ENCODE peak calls at places on chromosomes 13 and 19, in nine cellular contexts. Y is NCI-H82, E is HTR-8/SVneo, L is RKO, V is DMS 273 treated with DMSO at 0.1 percent for 48 hours, X is retinal pigment epithelial cell, M is ELR, O is cerebellum, Q is iris pigment epithelial cell. I is an unnamed sample.

GRCh38 chr13:20190481-20191310 is 2.0 kb downstream of the GJB2 start:
- DNase-seq in Y (no peak), E (no peak), L (no peak), V (no peak), X (no peak), M (peak), O (no peak), Q (peak), I (no peak)

GRCh38 chr13:20799726-20800416 is 26.1 kb upstream of the EEF1AKMT1 start:
- DNase-seq in Y (no peak), E (no peak), L (peak), V (no peak), X (no peak), M (peak), O (no peak), Q (peak), I (no peak)

GRCh38 chr13:94966380-94966779 is 254.0 kb upstream of the SOX21 start:
- DNase-seq in Y (peak), E (no peak), L (no peak), V (no peak), X (no peak), M (no peak), O (no peak), Q (no peak), I (no peak)

GRCh38 chr13:44895584-44895983 is 93.7 kb downstream of the NUFIP1 start:
- DNase-seq in Y (no peak), E (no peak), L (no peak), V (no peak), X (no peak), M (no peak), O (no peak), Q (no peak), I (no peak)

GRCh38 chr19:49595819-49596404 is 4.9 kb downstream of the PRR12 start:
- DNase-seq in Y (no peak), E (no peak), L (no peak), V (no peak), X (no peak), M (no peak), O (peak), Q (no peak), I (peak)

GRCh38 chr13:43303040-43303729 is 279.8 kb downstream of the DNAJC15 start:
- DNase-seq in Y (peak), E (peak), L (peak), V (peak), X (peak), M (peak), O (peak), Q (peak), I (peak)

GRCh38 chr19:35718345-35719041 is 690 bp downstream of the KMT2B start:
- DNase-seq in Y (peak), E (no peak), L (peak), V (no peak), X (no peak), M (peak), O (no peak), Q (peak), I (no peak)

GRCh38 chr13:92143766-92144165 is 745.3 kb downstream of the GPC5 start:
- DNase-seq in Y (peak), E (no peak), L (peak), V (no peak), X (no peak), M (no peak), O (no peak), Q (no peak), I (no peak)

GRCh38 chr13:97616385-97616784 is 182.4 kb downstream of the RAP2A start:
- DNase-seq in Y (no peak), E (no peak), L (no peak), V (no peak), X (no peak), M (no peak), O (no peak), Q (no peak), I (no peak)

GRCh38 chr13:39350461-39350881 is 252.5 kb downstream of the LHFPL6 start:
- DNase-seq in Y (no peak), E (no peak), L (no peak), V (no peak), X (no peak), M (no peak), O (peak), Q (no peak), I (no peak)

GRCh38 chr13:20495087-20496023 is 30.3 kb downstream of the CRYL1 start:
- DNase-seq in Y (peak), E (peak), L (peak), V (no peak), X (peak), M (peak), O (peak), Q (peak), I (peak)

GRCh38 chr13:37797606-37798005 is 72.0 kb downstream of the TRPC4 start:
- DNase-seq in Y (no peak), E (no peak), L (no peak), V (no peak), X (no peak), M (no peak), O (no peak), Q (no peak), I (no peak)

GRCh38 chr13:27226991-27227390 is 24.4 kb upstream of the RPL21 start:
- DNase-seq in Y (no peak), E (no peak), L (no peak), V (no peak), X (no peak), M (no peak), O (no peak), Q (no peak), I (no peak)

GRCh38 chr13:49539313-49539712 is 43.6 kb downstream of the PHF11 start:
- DNase-seq in Y (peak), E (no peak), L (no peak), V (no peak), X (no peak), M (no peak), O (no peak), Q (peak), I (no peak)

GRCh38 chr13:106738279-106738678 is 170.3 kb upstream of the ARGLU1 start:
- DNase-seq in Y (peak), E (no peak), L (no peak), V (no peak), X (no peak), M (no peak), O (no peak), Q (no peak), I (no peak)

GRCh38 chr13:88376762-88377388 is 705.7 kb downstream of the SLITRK5 start:
- DNase-seq in Y (no peak), E (no peak), L (no peak), V (no peak), X (peak), M (no peak), O (no peak), Q (no peak), I (no peak)

GRCh38 chr19:39481229-39481545 is 549 bp downstream of the TIMM50 start:
- DNase-seq in Y (peak), E (no peak), L (peak), V (no peak), X (no peak), M (peak), O (no peak), Q (no peak), I (no peak)

GRCh38 chr19:4108767-4109625 is 14.9 kb downstream of the MAP2K2 start:
- DNase-seq in Y (no peak), E (no peak), L (no peak), V (no peak), X (no peak), M (no peak), O (no peak), Q (no peak), I (no peak)

GRCh38 chr19:46537136-46538097 is 41.8 kb upstream of the PNMA8B start:
- DNase-seq in Y (peak), E (peak), L (peak), V (no peak), X (no peak), M (peak), O (peak), Q (peak), I (peak)

GRCh38 chr19:16585808-16586476 is 13.7 kb upstream of the SLC35E1 start:
- DNase-seq in Y (no peak), E (no peak), L (no peak), V (no peak), X (no peak), M (peak), O (no peak), Q (no peak), I (no peak)

GRCh38 chr19:13208131-13208963 is 58.1 kb downstream of the IER2 start:
- DNase-seq in Y (no peak), E (no peak), L (no peak), V (no peak), X (no peak), M (peak), O (no peak), Q (peak), I (no peak)

GRCh38 chr19:38294090-38294489 is 10.0 kb upstream of the C19orf33 start:
- DNase-seq in Y (no peak), E (no peak), L (no peak), V (no peak), X (no peak), M (no peak), O (no peak), Q (no peak), I (no peak)

GRCh38 chr19:406121-406711 is 2.7 kb downstream of the C2CD4C start:
- DNase-seq in Y (no peak), E (no peak), L (no peak), V (no peak), X (no peak), M (no peak), O (no peak), Q (no peak), I (no peak)

GRCh38 chr13:110499621-110500281 is 61.8 kb downstream of the RAB20 start:
- DNase-seq in Y (peak), E (no peak), L (peak), V (peak), X (no peak), M (peak), O (no peak), Q (peak), I (no peak)

GRCh38 chr19:33248553-33248953 is 22.9 kb upstream of the SLC7A10 start:
- DNase-seq in Y (no peak), E (no peak), L (no peak), V (no peak), X (no peak), M (no peak), O (no peak), Q (no peak), I (no peak)

GRCh38 chr13:25753976-25754375 is 297.8 kb downstream of the SHISA2 start:
- DNase-seq in Y (no peak), E (no peak), L (no peak), V (no peak), X (no peak), M (no peak), O (no peak), Q (no peak), I (no peak)

GRCh38 chr19:38952395-38953165 is 21.8 kb downstream of the MRPS12 start:
- DNase-seq in Y (peak), E (no peak), L (peak), V (no peak), X (no peak), M (peak), O (no peak), Q (peak), I (peak)

GRCh38 chr13:112978561-112979405 is 9.8 kb downstream of the MCF2L start:
- DNase-seq in Y (no peak), E (no peak), L (no peak), V (no peak), X (no peak), M (no peak), O (no peak), Q (no peak), I (no peak)

GRCh38 chr19:55372316-55373081 is 2.2 kb upstream of the IL11 start:
- DNase-seq in Y (no peak), E (peak), L (no peak), V (no peak), X (no peak), M (peak), O (no peak), Q (no peak), I (peak)

GRCh38 chr19:6066661-6067646 is 43.3 kb downstream of the RFX2 start:
- DNase-seq in Y (peak), E (no peak), L (no peak), V (peak), X (peak), M (peak), O (peak), Q (peak), I (peak)

GRCh38 chr19:14440049-14440448 is 6.9 kb downstream of the PKN1 start:
- DNase-seq in Y (no peak), E (no peak), L (no peak), V (no peak), X (no peak), M (no peak), O (no peak), Q (no peak), I (no peak)

GRCh38 chr13:104477256-104477655 is 1411.0 kb upstream of the SLC10A2 start:
- DNase-seq in Y (no peak), E (no peak), L (no peak), V (no peak), X (no peak), M (peak), O (no peak), Q (peak), I (no peak)

GRCh38 chr13:30908416-30908980 is 2.4 kb downstream of the MEDAG start:
- DNase-seq in Y (no peak), E (peak), L (no peak), V (no peak), X (no peak), M (no peak), O (peak), Q (no peak), I (no peak)

GRCh38 chr19:48966541-48967345 is 1.6 kb downstream of the FTL start:
- DNase-seq in Y (no peak), E (no peak), L (peak), V (no peak), X (no peak), M (no peak), O (no peak), Q (no peak), I (peak)

GRCh38 chr19:53511933-53512374 is 26.0 kb upstream of the ZNF331 start:
- DNase-seq in Y (peak), E (peak), L (peak), V (no peak), X (no peak), M (peak), O (peak), Q (peak), I (peak)

GRCh38 chr13:109366521-109366920 is 419.9 kb downstream of the IRS2 start:
- DNase-seq in Y (peak), E (no peak), L (no peak), V (no peak), X (no peak), M (no peak), O (no peak), Q (peak), I (no peak)

GRCh38 chr19:8255426-8256125 is 46.4 kb downstream of the CERS4 start:
- DNase-seq in Y (no peak), E (no peak), L (no peak), V (no peak), X (no peak), M (no peak), O (no peak), Q (no peak), I (no peak)

GRCh38 chr19:38385804-38386257 is 2.0 kb downstream of the GGN start:
- DNase-seq in Y (no peak), E (no peak), L (no peak), V (no peak), X (no peak), M (no peak), O (no peak), Q (no peak), I (no peak)

GRCh38 chr19:48501446-48501960 is 10.1 kb downstream of the LMTK3 start:
- DNase-seq in Y (peak), E (no peak), L (peak), V (no peak), X (no peak), M (no peak), O (no peak), Q (no peak), I (peak)

I was measured in PC-9.